ENCODE peak calls at places on chromosomes 4 and X, in seven cellular contexts. L is sciatic nerve, G is GM12891, K is T-helper 2 cell, Y is lower leg skin, P is sigmoid colon, W is COR-L47. E is an unnamed sample.

GRCh38 chr4:139975830-139976272 is 178.1 kb downstream of the MAML3 start:
- DNase-seq in L (no peak), G (no peak), K (no peak), Y (peak; percentile 52), P (no peak), W (no peak), E (no peak)

GRCh38 chr4:128844931-128845330 is 35.4 kb downstream of the JADE1 start:
- DNase-seq in L (peak; percentile 76), G (no peak), K (no peak), Y (no peak), P (no peak), W (no peak), E (no peak)

GRCh38 chr4:28296239-28296638 is 1435.6 kb downstream of the STIM2 start:
- DNase-seq in L (no peak), G (no peak), K (no peak), Y (no peak), P (no peak), W (no peak), E (no peak)

GRCh38 chr4:128676095-128676494 is 133.4 kb upstream of the JADE1 start:
- DNase-seq in L (no peak), G (no peak), K (no peak), Y (no peak), P (no peak), W (no peak), E (no peak)

GRCh38 chr4:78951862-78952472 is 12.7 kb upstream of the PAQR3 start:
- DNase-seq in L (no peak), G (peak; percentile 5), K (no peak), Y (no peak), P (no peak), W (peak; percentile 40), E (no peak)

GRCh38 chr4:80017125-80017854 is 55.7 kb downstream of the ANTXR2 start:
- DNase-seq in L (no peak), G (no peak), K (no peak), Y (no peak), P (no peak), W (no peak), E (peak; percentile 95)

GRCh38 chr4:46934731-46935130 is 25.7 kb upstream of the COX7B2 start:
- DNase-seq in L (no peak), G (no peak), K (no peak), Y (no peak), P (no peak), W (no peak), E (no peak)

GRCh38 chrX:51144828-51145442 is 187.7 kb upstream of the NUDT10 start:
- DNase-seq in L (no peak), G (no peak), K (no peak), Y (no peak), P (no peak), W (peak; percentile 1), E (no peak)

GRCh38 chr4:155900402-155900801 is 3.1 kb upstream of the TDO2 start:
- DNase-seq in L (no peak), G (no peak), K (no peak), Y (no peak), P (no peak), W (no peak), E (no peak)

GRCh38 chrX:65532016-65532415 is 2.6 kb downstream of the LAS1L start:
- DNase-seq in L (no peak), G (no peak), K (no peak), Y (no peak), P (no peak), W (no peak), E (no peak)

GRCh38 chrX:41045960-41046567 is 39.2 kb upstream of the USP9X start:
- DNase-seq in L (no peak), G (no peak), K (no peak), Y (peak; percentile 13), P (peak; percentile 73), W (no peak), E (no peak)

GRCh38 chr4:157014621-157015591 is 43.3 kb upstream of the PDGFC start:
- DNase-seq in L (no peak), G (no peak), K (no peak), Y (no peak), P (no peak), W (no peak), E (no peak)

GRCh38 chrX:133448512-133449076 is 33.3 kb upstream of the GPC4 start:
- DNase-seq in L (no peak), G (no peak), K (no peak), Y (no peak), P (no peak), W (no peak), E (no peak)

GRCh38 chrX:39818071-39818470 is 279.7 kb downstream of the BCOR start:
- DNase-seq in L (no peak), G (no peak), K (no peak), Y (no peak), P (no peak), W (no peak), E (no peak)

GRCh38 chr4:140556372-140557085 is 12.2 kb downstream of the UCP1 start:
- DNase-seq in L (no peak), G (no peak), K (no peak), Y (no peak), P (no peak), W (no peak), E (no peak)

GRCh38 chr4:1177274-1178141 is 5.1 kb upstream of the SPON2 start:
- DNase-seq in L (no peak), G (no peak), K (no peak), Y (no peak), P (peak; percentile 63), W (no peak), E (no peak)

GRCh38 chr4:184845367-184846011 is 19.7 kb upstream of the ACSL1 start:
- DNase-seq in L (no peak), G (no peak), K (no peak), Y (no peak), P (no peak), W (no peak), E (peak; percentile 69)

GRCh38 chrX:23292979-23293651 is 41.5 kb upstream of the PTCHD1 start:
- DNase-seq in L (no peak), G (no peak), K (no peak), Y (no peak), P (peak; percentile 64), W (no peak), E (no peak)

GRCh38 chrX:93874554-93874953 is 200.5 kb downstream of the FAM133A start:
- DNase-seq in L (no peak), G (no peak), K (no peak), Y (no peak), P (no peak), W (no peak), E (no peak)

GRCh38 chr4:102501176-102501634 is at the start of gene NFKB1:
- DNase-seq in L (peak; percentile 81), G (peak; percentile 44), K (peak; percentile 77), Y (peak; percentile 45), P (peak; percentile 82), W (peak; percentile 49), E (no peak)

GRCh38 chr4:183185018-183185417 is 86.0 kb downstream of the WWC2 start:
- DNase-seq in L (no peak), G (no peak), K (no peak), Y (no peak), P (no peak), W (no peak), E (no peak)

GRCh38 chr4:168765726-168766125 is 244.3 kb downstream of the CBR4 start:
- DNase-seq in L (no peak), G (no peak), K (no peak), Y (peak; percentile 43), P (no peak), W (no peak), E (no peak)

GRCh38 chrX:103904301-103904700 is 58.1 kb upstream of the TMSB15B start:
- DNase-seq in L (no peak), G (no peak), K (no peak), Y (no peak), P (no peak), W (no peak), E (no peak)

GRCh38 chr4:143558823-143559756 is 45.6 kb downstream of the SMARCA5 start:
- DNase-seq in L (peak; percentile 73), G (peak; percentile 35), K (peak; percentile 34), Y (peak; percentile 20), P (peak; percentile 77), W (peak; percentile 93), E (peak; percentile 13)

GRCh38 chr4:94410678-94411206 is 41.0 kb upstream of the PDLIM5 start:
- DNase-seq in L (peak; percentile 69), G (no peak), K (no peak), Y (peak; percentile 34), P (peak; percentile 91), W (no peak), E (no peak)

GRCh38 chrX:154505726-154506125 is 10.3 kb downstream of the FAM3A start:
- DNase-seq in L (no peak), G (no peak), K (no peak), Y (no peak), P (no peak), W (no peak), E (no peak)

GRCh38 chr4:159455675-159456235 is 352.9 kb downstream of the RAPGEF2 start:
- DNase-seq in L (no peak), G (no peak), K (no peak), Y (no peak), P (no peak), W (peak; percentile 36), E (no peak)

GRCh38 chr4:32864713-32865351 is 2144.7 kb downstream of the PCDH7 start:
- DNase-seq in L (no peak), G (no peak), K (no peak), Y (no peak), P (no peak), W (no peak), E (no peak)

GRCh38 chrX:53266175-53266574 is 15.2 kb downstream of the IQSEC2 start:
- DNase-seq in L (no peak), G (no peak), K (no peak), Y (no peak), P (no peak), W (no peak), E (no peak)

GRCh38 chr4:100190643-100191600 is 654 bp upstream of the DDIT4L start:
- DNase-seq in L (no peak), G (no peak), K (no peak), Y (no peak), P (no peak), W (no peak), E (no peak)

GRCh38 chr4:107977966-107978705 is 11.6 kb upstream of the HADH start:
- DNase-seq in L (no peak), G (no peak), K (no peak), Y (no peak), P (no peak), W (no peak), E (no peak)

GRCh38 chr4:2042207-2042946 is 16.8 kb upstream of the NAT8L start:
- DNase-seq in L (peak; percentile 61), G (no peak), K (no peak), Y (no peak), P (no peak), W (no peak), E (no peak)

GRCh38 chr4:173371292-173372192 is 788 bp downstream of the SAP30 start:
- DNase-seq in L (peak; percentile 85), G (peak; percentile 25), K (peak; percentile 7), Y (peak; percentile 69), P (peak; percentile 89), W (peak; percentile 40), E (no peak)

GRCh38 chrX:27767387-27767786 is 40.4 kb upstream of the MAGEB10 start:
- DNase-seq in L (no peak), G (no peak), K (no peak), Y (no peak), P (no peak), W (no peak), E (no peak)

GRCh38 chrX:63128509-63128908 is 222.6 kb downstream of the SPIN4 start:
- DNase-seq in L (no peak), G (no peak), K (no peak), Y (no peak), P (no peak), W (no peak), E (no peak)

GRCh38 chrX:29666361-29666760 is 549.0 kb upstream of the MAGEB2 start:
- DNase-seq in L (no peak), G (no peak), K (no peak), Y (no peak), P (no peak), W (no peak), E (no peak)

E was measured in keratinocyte.